ENCODE peak calls at places on chromosome 14, in seven cellular contexts. One of them, this sample, is unnamed.
A peak's percentile ranks its signal among the peaks of the same experiment; 100 is the strongest.

GRCh38 chr14:75479770-75480600 is 42.3 kb upstream of the BATF start:
- DNase-seq in left ventricle myocardium inferior: no peak
- DNase-seq in osteocyte: no peak
- DNase-seq in PC-3: no peak
- DNase-seq in cardiac muscle cell: no peak
- DNase-seq in WTC11: peak; percentile 25
- DNase-seq in AG10803: no peak
- DNase-seq in this sample: no peak

GRCh38 chr14:80523518-80524117 is 312.3 kb upstream of the DIO2 start:
- DNase-seq in osteocyte: no peak
- DNase-seq in AG10803: peak; percentile 12
- DNase-seq in cardiac muscle cell: no peak
- DNase-seq in WTC11: no peak
- DNase-seq in PC-3: peak; percentile 87
- DNase-seq in left ventricle myocardium inferior: no peak
- DNase-seq in this sample: peak; percentile 17

GRCh38 chr14:52693004-52693403 is 2.4 kb downstream of the ERO1A start:
- DNase-seq in osteocyte: no peak
- DNase-seq in cardiac muscle cell: no peak
- DNase-seq in WTC11: no peak
- DNase-seq in PC-3: no peak
- DNase-seq in AG10803: no peak
- DNase-seq in left ventricle myocardium inferior: no peak
- DNase-seq in this sample: no peak

GRCh38 chr14:74302160-74302628 is 540 bp downstream of the ABCD4 start:
- DNase-seq in osteocyte: no peak
- DNase-seq in cardiac muscle cell: peak; percentile 44
- DNase-seq in left ventricle myocardium inferior: no peak
- DNase-seq in PC-3: peak; percentile 43
- DNase-seq in WTC11: no peak
- DNase-seq in AG10803: peak; percentile 59
- DNase-seq in this sample: peak; percentile 62

GRCh38 chr14:98181768-98182167 is 1090.2 kb downstream of the BCL11B start:
- DNase-seq in PC-3: no peak
- DNase-seq in AG10803: no peak
- DNase-seq in left ventricle myocardium inferior: no peak
- DNase-seq in cardiac muscle cell: no peak
- DNase-seq in WTC11: no peak
- DNase-seq in osteocyte: no peak
- DNase-seq in this sample: no peak

GRCh38 chr14:105709281-105710118 is 183.1 kb downstream of the TMEM121 start:
- DNase-seq in left ventricle myocardium inferior: no peak
- DNase-seq in PC-3: no peak
- DNase-seq in AG10803: no peak
- DNase-seq in WTC11: no peak
- DNase-seq in osteocyte: no peak
- DNase-seq in cardiac muscle cell: no peak
- DNase-seq in this sample: no peak

GRCh38 chr14:39085933-39086332 is 17.1 kb downstream of the SEC23A start:
- DNase-seq in cardiac muscle cell: peak; percentile 8
- DNase-seq in left ventricle myocardium inferior: no peak
- DNase-seq in AG10803: peak; percentile 5
- DNase-seq in osteocyte: no peak
- DNase-seq in WTC11: no peak
- DNase-seq in PC-3: no peak
- DNase-seq in this sample: peak; percentile 8

GRCh38 chr14:31326111-31326510 is 94.2 kb downstream of the HEATR5A start:
- DNase-seq in cardiac muscle cell: no peak
- DNase-seq in osteocyte: no peak
- DNase-seq in AG10803: peak; percentile 25
- DNase-seq in PC-3: peak; percentile 62
- DNase-seq in WTC11: no peak
- DNase-seq in left ventricle myocardium inferior: no peak
- DNase-seq in this sample: peak; percentile 41

GRCh38 chr14:22163051-22163450 is 426.0 kb downstream of the DAD1 start:
- DNase-seq in WTC11: no peak
- DNase-seq in AG10803: no peak
- DNase-seq in left ventricle myocardium inferior: no peak
- DNase-seq in cardiac muscle cell: peak; percentile 19
- DNase-seq in PC-3: peak; percentile 46
- DNase-seq in osteocyte: no peak
- DNase-seq in this sample: no peak

GRCh38 chr14:22164616-22165015 is 424.4 kb downstream of the DAD1 start:
- DNase-seq in WTC11: no peak
- DNase-seq in left ventricle myocardium inferior: no peak
- DNase-seq in cardiac muscle cell: no peak
- DNase-seq in PC-3: peak; percentile 75
- DNase-seq in osteocyte: no peak
- DNase-seq in AG10803: no peak
- DNase-seq in this sample: no peak

GRCh38 chr14:22168092-22168955 is 420.7 kb downstream of the DAD1 start:
- DNase-seq in left ventricle myocardium inferior: no peak
- DNase-seq in cardiac muscle cell: no peak
- DNase-seq in AG10803: no peak
- DNase-seq in osteocyte: no peak
- DNase-seq in WTC11: no peak
- DNase-seq in PC-3: peak; percentile 21
- DNase-seq in this sample: peak; percentile 4
- TF ChIP-seq CTCF in left ventricle myocardium inferior: no peak
- TF ChIP-seq CTCF in cardiac muscle cell: no peak
- TF ChIP-seq CTCF in AG10803: no peak
- TF ChIP-seq CTCF in osteocyte: no peak
- TF ChIP-seq CTCF in WTC11: no peak
- TF ChIP-seq CTCF in PC-3: no peak
- TF ChIP-seq CTCF in this sample: no peak

DNA sequence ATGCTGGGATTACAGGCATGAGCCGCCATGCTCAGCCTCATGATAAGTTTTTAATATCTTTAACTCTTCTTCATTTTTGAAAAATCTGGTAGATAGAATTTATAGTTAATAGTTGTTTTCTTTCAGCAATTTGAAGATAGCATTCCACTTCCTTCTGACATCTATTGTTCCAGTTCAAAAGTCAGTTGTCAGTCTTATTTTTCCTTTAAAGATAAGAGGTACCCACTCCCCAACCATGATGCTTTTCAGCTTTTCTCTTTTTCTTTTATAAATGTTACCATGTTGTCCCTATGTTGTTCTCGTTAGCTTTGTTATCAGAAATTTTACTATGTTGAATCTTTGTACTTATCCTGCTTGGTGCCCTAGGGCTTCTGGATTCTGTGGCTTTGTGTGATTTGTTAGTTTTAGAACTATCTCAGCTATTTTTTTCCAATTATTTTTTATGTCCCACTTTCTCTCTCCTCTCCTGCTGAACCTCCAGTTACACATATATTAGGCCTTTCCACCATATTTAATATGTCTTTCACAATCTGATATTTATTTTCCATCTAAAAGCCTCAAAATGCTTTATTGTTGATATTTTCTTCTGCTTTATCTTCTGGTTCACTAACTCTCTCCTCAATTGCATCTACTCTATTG is 181.6 kb upstream of the FOXN3 start:
- DNase-seq in PC-3: no peak
- DNase-seq in cardiac muscle cell: no peak
- DNase-seq in WTC11: no peak
- DNase-seq in AG10803: peak; percentile 18
- DNase-seq in osteocyte: no peak
- DNase-seq in left ventricle myocardium inferior: no peak
- DNase-seq in this sample: peak; percentile 38
- TF ChIP-seq CTCF in PC-3: no peak
- TF ChIP-seq CTCF in cardiac muscle cell: no peak
- TF ChIP-seq CTCF in WTC11: no peak
- TF ChIP-seq CTCF in AG10803: no peak
- TF ChIP-seq CTCF in osteocyte: no peak
- TF ChIP-seq CTCF in left ventricle myocardium inferior: no peak
- TF ChIP-seq CTCF in this sample: no peak

GRCh38 chr14:92793709-92794546 is at the start of gene GOLGA5:
- DNase-seq in cardiac muscle cell: peak; percentile 98
- DNase-seq in PC-3: peak; percentile 97
- DNase-seq in AG10803: peak; percentile 97
- DNase-seq in osteocyte: peak; percentile 100
- DNase-seq in WTC11: peak; percentile 96
- DNase-seq in left ventricle myocardium inferior: peak; percentile 98
- DNase-seq in this sample: peak; percentile 99
- TF ChIP-seq CTCF in cardiac muscle cell: no peak
- TF ChIP-seq CTCF in PC-3: no peak
- TF ChIP-seq CTCF in AG10803: no peak
- TF ChIP-seq CTCF in osteocyte: no peak
- TF ChIP-seq CTCF in WTC11: no peak
- TF ChIP-seq CTCF in left ventricle myocardium inferior: no peak
- TF ChIP-seq CTCF in this sample: no peak

DNA sequence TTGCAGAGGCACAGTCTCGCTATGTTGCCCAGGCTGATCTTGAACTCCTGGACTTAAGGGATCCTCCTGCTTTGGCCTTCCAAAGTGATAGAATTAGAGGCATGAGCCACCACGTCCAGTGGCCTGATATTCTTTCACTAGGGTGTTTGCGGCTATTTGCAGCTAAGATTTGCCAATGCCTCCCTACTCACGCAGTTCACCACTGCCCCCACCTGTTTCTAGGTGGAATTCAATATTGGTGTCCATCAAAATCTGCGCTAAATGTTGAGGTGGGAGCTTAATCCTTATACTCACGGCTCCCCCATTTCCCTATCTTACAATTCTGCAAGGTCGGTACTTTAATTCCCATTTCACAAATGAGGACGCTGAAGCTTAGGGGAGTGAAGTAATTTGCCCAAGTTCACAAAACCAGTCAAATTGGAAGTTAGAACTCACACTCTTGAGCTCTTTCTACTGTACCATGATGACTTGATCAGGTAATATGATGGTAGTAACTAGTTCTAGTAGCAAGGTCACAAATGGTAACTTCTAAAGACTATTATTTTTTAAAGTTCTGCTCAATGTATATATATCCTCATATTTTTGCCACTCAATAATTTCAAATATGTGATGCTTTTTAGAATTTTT is 22.1 kb upstream of the LRRC9 start:
- DNase-seq in AG10803: no peak
- DNase-seq in osteocyte: no peak
- DNase-seq in cardiac muscle cell: peak; percentile 59
- DNase-seq in left ventricle myocardium inferior: no peak
- DNase-seq in WTC11: peak; percentile 39
- DNase-seq in PC-3: peak; percentile 87
- DNase-seq in this sample: peak; percentile 61
- TF ChIP-seq CTCF in AG10803: peak; percentile 18
- TF ChIP-seq CTCF in osteocyte: peak; percentile 36
- TF ChIP-seq CTCF in cardiac muscle cell: peak; percentile 54
- TF ChIP-seq CTCF in left ventricle myocardium inferior: peak; percentile 32
- TF ChIP-seq CTCF in WTC11: no peak
- TF ChIP-seq CTCF in PC-3: peak; percentile 96
- TF ChIP-seq CTCF in this sample: peak; percentile 66

This sample was measured in fibroblast of pulmonary artery.